ENCODE peak calls at places on chromosomes 2 and 18, in eight cellular contexts. L, B, P, M, N, V, K and T are unnamed samples.

GRCh38 chr2:21346984-21347383 is 223.2 kb downstream of the TDRD15 start:
- DNase-seq in B (no peak), V (no peak), M (no peak), N (no peak), K (no peak), P (no peak), L (no peak), T (no peak)

GRCh38 chr2:217108575-217109027 is 248.7 kb upstream of the TNP1 start:
- DNase-seq in P (no peak), V (no peak), B (no peak), L (no peak), K (no peak), N (no peak), M (no peak), T (no peak)

GRCh38 chr2:2704380-2705093 is 373.5 kb upstream of the MYT1L start:
- DNase-seq in B (no peak), V (no peak), N (no peak), K (no peak), P (no peak), L (no peak), M (no peak), T (no peak)

GRCh38 chr2:221407765-221408164 is 164.3 kb downstream of the EPHA4 start:
- DNase-seq in N (no peak), K (no peak), P (no peak), V (no peak), L (no peak), B (no peak), M (no peak), T (no peak)

GRCh38 chr2:134260726-134261125 is 6.9 kb downstream of the MGAT5 start:
- DNase-seq in P (peak), K (no peak), L (no peak), B (no peak), V (peak), M (no peak), N (no peak), T (no peak)

GRCh38 chr18:66867653-66868052 is 263.8 kb upstream of the CDH19 start:
- DNase-seq in N (no peak), K (no peak), V (peak), B (no peak), M (no peak), L (peak), P (peak), T (no peak)

GRCh38 chr2:95031726-95032116 is 6.2 kb downstream of the MAL start:
- DNase-seq in K (no peak), L (no peak), V (no peak), B (no peak), P (peak), N (no peak), M (no peak), T (no peak)

GRCh38 chr18:7568426-7568825 is 1.3 kb downstream of the PTPRM start:
- DNase-seq in M (peak), K (peak), B (peak), N (peak), V (peak), L (peak), P (no peak), T (no peak)

GRCh38 chr2:180706694-180707093 is 273.7 kb upstream of the UBE2E3 start:
- DNase-seq in P (no peak), B (no peak), V (no peak), M (no peak), L (no peak), N (no peak), K (no peak), T (no peak)

GRCh38 chr18:9586814-9587213 is 27.5 kb downstream of the PPP4R1 start:
- DNase-seq in V (no peak), N (no peak), K (no peak), M (no peak), P (no peak), L (no peak), B (no peak), T (no peak)

GRCh38 chr2:13522917-13523821 is 806.4 kb downstream of the TRIB2 start:
- DNase-seq in N (no peak), L (peak), M (no peak), K (peak), P (peak), B (no peak), V (peak), T (no peak)

GRCh38 chr18:21672868-21673267 is 31.7 kb downstream of the ABHD3 start:
- DNase-seq in K (no peak), B (no peak), L (peak), M (no peak), P (peak), V (peak), N (no peak), T (no peak)

GRCh38 chr2:86223682-86224560 is 24.7 kb downstream of the MRPL35 start:
- DNase-seq in K (no peak), V (peak), L (no peak), P (peak), M (no peak), N (no peak), B (no peak), T (peak)

GRCh38 chr2:69931832-69932595 is 17.1 kb downstream of the MXD1 start:
- DNase-seq in K (no peak), L (no peak), M (no peak), P (no peak), B (no peak), V (no peak), N (no peak), T (no peak)

GRCh38 chr2:118371500-118371899 is 283.2 kb downstream of the INSIG2 start:
- DNase-seq in V (peak), L (peak), M (peak), K (peak), P (peak), B (no peak), N (peak), T (no peak)
- TF ChIP-seq CTCF in V (peak), L (peak), M (peak), K (peak), P (peak), B (peak), N (peak), T (peak)

DNA sequence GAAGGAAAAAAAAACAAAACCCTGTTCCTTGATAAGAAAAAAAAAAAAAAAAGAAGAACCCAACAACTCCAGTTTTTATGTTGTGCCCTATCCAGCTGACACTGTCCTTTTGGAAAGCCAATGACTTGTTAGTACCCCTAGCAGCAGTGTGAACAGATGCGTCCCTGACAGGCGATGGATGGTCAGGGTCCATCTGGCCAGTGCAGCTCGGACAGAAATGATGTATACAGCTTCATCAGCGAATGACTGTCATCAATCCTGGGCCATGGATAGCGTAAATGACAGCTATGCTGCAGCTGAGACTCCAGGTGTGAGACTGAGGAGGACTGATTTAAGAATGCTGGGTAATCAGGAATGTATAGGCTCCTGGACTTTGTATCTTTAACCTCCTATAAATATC is 318.8 kb upstream of the FIGN start:
- DNase-seq in M (no peak), N (no peak), P (no peak), V (no peak), B (no peak), K (no peak), L (no peak), T (no peak)
- TF ChIP-seq CTCF in M (no peak), N (no peak), P (no peak), V (no peak), B (no peak), K (no peak), L (no peak), T (no peak)

DNA sequence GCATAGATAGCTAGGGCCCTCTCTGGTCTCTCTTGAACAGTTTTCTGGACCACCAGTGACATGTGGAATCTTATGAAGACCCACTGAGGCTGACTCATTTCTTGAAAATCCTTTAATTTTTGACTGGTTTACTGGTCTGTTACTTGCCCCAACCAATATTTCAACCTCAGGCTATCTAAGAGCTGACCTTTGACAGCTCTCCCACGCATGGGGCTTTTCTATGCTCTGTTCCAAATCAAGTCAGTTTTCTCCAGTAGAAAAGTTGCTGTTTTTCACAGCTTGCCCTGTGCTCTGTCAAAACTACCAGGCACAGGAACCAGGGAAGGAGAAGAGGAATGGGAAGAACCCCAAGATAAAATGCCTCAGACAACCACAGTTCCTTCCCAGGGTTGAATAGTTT is 46.0 kb upstream of the MTIF2 start:
- DNase-seq in M (no peak), L (no peak), V (no peak), B (no peak), K (no peak), N (no peak), P (no peak), T (no peak)
- TF ChIP-seq CTCF in M (no peak), L (no peak), V (no peak), B (no peak), K (no peak), N (no peak), P (no peak), T (no peak)

GRCh38 chr2:9002313-9002636 is 1.2 kb downstream of the MBOAT2 start:
- DNase-seq in B (no peak), N (no peak), L (no peak), V (no peak), M (no peak), P (no peak), K (no peak), T (no peak)

GRCh38 chr2:9000442-9000841 is 3.0 kb downstream of the MBOAT2 start:
- DNase-seq in V (no peak), K (no peak), B (no peak), M (no peak), L (no peak), P (no peak), N (no peak), T (no peak)

GRCh38 chr2:9001778-9002177 is 1.7 kb downstream of the MBOAT2 start:
- DNase-seq in K (no peak), L (no peak), V (no peak), B (no peak), M (no peak), N (no peak), P (no peak), T (no peak)

GRCh38 chr2:8999802-9000201 is 3.7 kb downstream of the MBOAT2 start:
- DNase-seq in N (no peak), B (no peak), K (no peak), V (no peak), L (no peak), P (no peak), M (no peak), T (no peak)

GRCh38 chr2:9001229-9001628 is 2.3 kb downstream of the MBOAT2 start:
- DNase-seq in V (peak), P (peak), K (no peak), M (no peak), L (peak), N (no peak), B (no peak), T (no peak)
- TF ChIP-seq CTCF in V (no peak), P (no peak), K (no peak), M (no peak), L (no peak), N (no peak), B (no peak), T (no peak)

GRCh38 chr18:76255070-76255683 is 239.9 kb downstream of the ZNF516 start:
- DNase-seq in P (no peak), M (no peak), V (no peak), N (no peak), B (no peak), L (no peak), K (no peak), T (no peak)

GRCh38 chr18:76251691-76252090 is 243.4 kb downstream of the ZNF516 start:
- DNase-seq in L (no peak), M (no peak), P (no peak), N (no peak), V (no peak), K (no peak), B (no peak), T (no peak)

GRCh38 chr18:76256897-76257500 is 238.0 kb downstream of the ZNF516 start:
- DNase-seq in K (peak), N (no peak), M (no peak), L (peak), P (peak), V (peak), B (no peak), T (no peak)

GRCh38 chr18:76258209-76258608 is 236.8 kb downstream of the ZNF516 start:
- DNase-seq in M (no peak), V (peak), N (no peak), L (peak), P (peak), B (no peak), K (no peak), T (no peak)

GRCh38 chr18:76252880-76253279 is 242.2 kb downstream of the ZNF516 start:
- DNase-seq in N (no peak), V (no peak), M (no peak), P (no peak), K (peak), L (peak), B (no peak), T (no peak)
- TF ChIP-seq CTCF in N (peak), V (peak), M (peak), P (peak), K (peak), L (peak), B (no peak), T (peak)

GRCh38 chr2:105052773-105053172 is 14.9 kb downstream of the MRPS9 start:
- DNase-seq in M (no peak), V (no peak), K (no peak), P (no peak), L (peak), B (no peak), N (no peak), T (no peak)

GRCh38 chr2:105061560-105061959 is 23.7 kb downstream of the MRPS9 start:
- DNase-seq in K (no peak), M (no peak), L (no peak), P (no peak), B (no peak), N (no peak), V (no peak), T (no peak)

GRCh38 chr2:105057005-105057404 is 19.1 kb downstream of the MRPS9 start:
- DNase-seq in K (no peak), M (no peak), L (no peak), P (no peak), V (no peak), B (no peak), N (no peak), T (no peak)

GRCh38 chr2:105056245-105056644 is 18.4 kb downstream of the MRPS9 start:
- DNase-seq in V (no peak), B (no peak), N (no peak), M (no peak), P (no peak), L (no peak), K (no peak), T (no peak)

DNA sequence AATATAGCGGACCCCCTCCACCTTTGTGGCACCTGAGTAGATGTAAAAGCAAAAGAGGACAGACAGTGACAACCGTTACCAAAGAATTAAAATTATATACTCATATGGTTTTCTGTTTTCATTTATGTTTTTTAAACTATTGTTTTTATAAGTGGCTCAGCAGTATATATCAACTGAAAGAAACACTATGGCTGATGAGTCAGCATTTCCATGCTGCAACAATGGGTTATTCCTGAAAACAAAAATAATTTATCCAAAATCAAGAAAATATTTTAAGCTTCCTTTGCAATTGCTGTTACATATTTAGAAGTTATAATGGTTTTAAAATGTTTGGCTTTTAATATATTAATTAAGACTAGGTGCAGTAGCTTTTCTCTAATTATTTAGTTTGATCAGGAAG is 17.7 kb downstream of the MRPS9 start:
- DNase-seq in N (no peak), B (no peak), K (no peak), M (no peak), P (no peak), L (no peak), V (no peak), T (no peak)
- TF ChIP-seq CTCF in N (no peak), B (no peak), K (no peak), M (no peak), P (no peak), L (no peak), V (no peak), T (no peak)

GRCh38 chr2:172674968-172675303 is 60.7 kb upstream of the RAPGEF4 start:
- DNase-seq in P (no peak), L (no peak), B (no peak), N (no peak), M (no peak), K (no peak), V (no peak), T (no peak)
- TF ChIP-seq CTCF in P (no peak), L (no peak), B (no peak), N (no peak), M (peak), K (peak), V (no peak), T (no peak)

GRCh38 chr2:1584691-1585485 is 159.4 kb downstream of the PXDN start:
- DNase-seq in N (no peak), L (peak), B (no peak), P (no peak), V (peak), M (no peak), K (no peak), T (no peak)
- TF ChIP-seq CTCF in N (no peak), L (peak), B (no peak), P (no peak), V (no peak), M (no peak), K (no peak), T (no peak)

GRCh38 chr2:174142290-174142689 is 106.0 kb downstream of the OLA1 start:
- DNase-seq in B (no peak), P (no peak), L (no peak), M (no peak), N (no peak), V (no peak), K (no peak), T (no peak)

GRCh38 chr2:174138161-174138560 is 110.2 kb downstream of the OLA1 start:
- DNase-seq in P (no peak), K (peak), V (no peak), M (no peak), L (no peak), B (no peak), N (no peak), T (no peak)
- TF ChIP-seq CTCF in P (peak), K (peak), V (no peak), M (peak), L (peak), B (peak), N (no peak), T (no peak)

GRCh38 chr2:196845371-196845770 is 36.2 kb upstream of the C2orf66 start:
- DNase-seq in P (no peak), V (no peak), K (no peak), N (no peak), L (no peak), B (no peak), M (no peak), T (no peak)

GRCh38 chr2:196851068-196851467 is 41.9 kb upstream of the C2orf66 start:
- DNase-seq in V (peak), P (no peak), L (no peak), K (no peak), N (no peak), M (no peak), B (no peak), T (no peak)

GRCh38 chr2:196846295-196846694 is 37.1 kb upstream of the C2orf66 start:
- DNase-seq in M (no peak), N (no peak), V (no peak), B (no peak), K (no peak), P (no peak), L (no peak), T (no peak)

GRCh38 chr2:196853301-196854087 is 44.3 kb upstream of the C2orf66 start:
- DNase-seq in B (no peak), V (no peak), L (no peak), K (no peak), N (no peak), P (no peak), M (no peak), T (no peak)

GRCh38 chr2:196849895-196850294 is 40.7 kb upstream of the C2orf66 start:
- DNase-seq in M (no peak), P (peak), L (peak), K (peak), N (no peak), V (peak), B (no peak), T (no peak)
- TF ChIP-seq CTCF in M (peak), P (peak), L (peak), K (peak), N (no peak), V (peak), B (peak), T (peak)